ENCODE peak calls at places on chromosomes 16 and 17, in seven cellular contexts. W is hepatic stellate cell; M is GM23248; C is effector memory CD4-positive, alpha-beta T cell; G is SJCRH30; A is NCI-H460; O is memory B cell. F is an unnamed sample.

GRCh38 chr17:53313746-53314145 is 509.0 kb upstream of the KIF2B start:
- DNase-seq in M (peak; percentile 10), W (no peak), G (no peak), A (no peak), C (no peak), O (no peak), F (no peak)

GRCh38 chr17:2212328-2212981 is 91.1 kb downstream of the SMG6 start:
- DNase-seq in M (peak; percentile 93), G (no peak), O (no peak), W (peak; percentile 31), C (no peak), A (no peak), F (no peak)

GRCh38 chr17:9987779-9988585 is 82.9 kb upstream of the RCVRN start:
- DNase-seq in M (peak; percentile 54), G (peak; percentile 7), A (peak; percentile 23), O (peak; percentile 20), C (no peak), W (no peak), F (no peak)

GRCh38 chr16:7888421-7888820 is 555.8 kb downstream of the RBFOX1 start:
- DNase-seq in G (no peak), M (no peak), C (no peak), A (no peak), O (no peak), W (no peak), F (no peak)

GRCh38 chr16:31694461-31694860 is 166.8 kb downstream of the AHSP start:
- DNase-seq in A (no peak), C (no peak), G (no peak), W (no peak), O (no peak), M (no peak), F (no peak)

GRCh38 chr16:89019511-89019910 is 42.5 kb upstream of the CBFA2T3 start:
- DNase-seq in G (no peak), O (no peak), A (no peak), M (no peak), C (no peak), W (no peak), F (no peak)

GRCh38 chr16:52383640-52384292 is 163.2 kb downstream of the TOX3 start:
- DNase-seq in W (no peak), G (peak; percentile 45), C (no peak), M (no peak), A (no peak), O (no peak), F (no peak)

GRCh38 chr17:44222112-44222869 is 2.8 kb upstream of the UBTF start:
- DNase-seq in A (peak; percentile 58), W (peak; percentile 83), O (no peak), G (peak; percentile 71), M (peak; percentile 89), C (no peak), F (peak; percentile 85)

GRCh38 chr17:50715471-50715870 is 3.9 kb upstream of the LUC7L3 start:
- DNase-seq in G (no peak), W (no peak), O (no peak), C (no peak), A (no peak), M (no peak), F (no peak)

GRCh38 chr16:77599793-77600415 is 122.4 kb upstream of the NUDT7 start:
- DNase-seq in O (no peak), C (no peak), M (peak; percentile 62), A (peak; percentile 17), G (peak; percentile 5), W (peak; percentile 6), F (peak; percentile 44)

GRCh38 chr17:55606431-55606830 is 95.2 kb upstream of the SMIM36 start:
- DNase-seq in W (no peak), G (peak; percentile 76), C (no peak), A (no peak), M (no peak), O (no peak), F (no peak)

GRCh38 chr16:89012622-89012995 is 35.6 kb upstream of the CBFA2T3 start:
- DNase-seq in O (no peak), G (no peak), A (no peak), C (no peak), W (no peak), M (no peak), F (no peak)

GRCh38 chr17:2828396-2829038 is 32.3 kb downstream of the RAP1GAP2 start:
- DNase-seq in A (peak; percentile 50), M (peak; percentile 61), O (peak; percentile 89), W (peak; percentile 84), G (peak; percentile 50), C (peak; percentile 51), F (peak; percentile 80)

GRCh38 chr16:82005491-82005830 is 5.8 kb downstream of the SDR42E1 start:
- DNase-seq in A (no peak), M (no peak), O (no peak), G (no peak), W (no peak), C (no peak), F (no peak)

GRCh38 chr16:5041604-5042133 is 7.9 kb upstream of the NAGPA start:
- DNase-seq in M (peak; percentile 52), C (no peak), W (peak; percentile 43), A (no peak), O (no peak), G (peak; percentile 11), F (no peak)

GRCh38 chr16:75733305-75734141 is 7.2 kb upstream of the CPHXL start:
- DNase-seq in A (no peak), G (no peak), O (no peak), C (no peak), M (peak; percentile 78), W (peak; percentile 29), F (no peak)

GRCh38 chr17:61444831-61445230 is 7.4 kb upstream of the TBX4 start:
- DNase-seq in O (no peak), A (no peak), W (no peak), M (peak; percentile 32), C (no peak), G (no peak), F (no peak)

GRCh38 chr17:44119062-44119461 is 4.4 kb downstream of the HDAC5 start:
- DNase-seq in O (no peak), C (no peak), A (no peak), G (no peak), M (no peak), W (no peak), F (no peak)

GRCh38 chr17:14803781-14804180 is 461.3 kb downstream of the PMP22 start:
- DNase-seq in W (no peak), A (no peak), M (peak; percentile 38), O (no peak), C (no peak), G (no peak), F (no peak)

GRCh38 chr17:80647746-80648145 is 103.1 kb downstream of the RPTOR start:
- DNase-seq in W (peak; percentile 83), O (no peak), A (no peak), C (no peak), G (no peak), M (peak; percentile 91), F (no peak)

GRCh38 chr17:18059283-18059682 is 20.1 kb downstream of the GID4 start:
- DNase-seq in M (no peak), W (no peak), A (no peak), O (no peak), C (no peak), G (no peak), F (no peak)

GRCh38 chr16:85681255-85681654 is 7.5 kb downstream of the GINS2 start:
- DNase-seq in C (no peak), A (no peak), O (no peak), G (no peak), M (no peak), W (no peak), F (no peak)

GRCh38 chr17:1561420-1562177 is 993 bp downstream of the PITPNA start:
- DNase-seq in W (peak; percentile 66), O (peak; percentile 57), A (no peak), C (no peak), G (no peak), M (peak; percentile 69), F (no peak)

GRCh38 chr16:35911899-35912298 is 2452.5 kb downstream of the TP53TG3F start:
- DNase-seq in M (no peak), A (no peak), C (no peak), G (no peak), O (no peak), W (no peak), F (no peak)

GRCh38 chr17:28861393-28862203 is 6.8 kb downstream of the ERAL1 start:
- DNase-seq in W (no peak), A (no peak), G (no peak), C (no peak), M (no peak), O (no peak), F (no peak)

GRCh38 chr16:66858740-66859396 is 14.7 kb downstream of the CA7 start:
- DNase-seq in A (no peak), W (peak; percentile 50), C (no peak), O (no peak), M (peak; percentile 81), G (peak; percentile 78), F (peak; percentile 64)

GRCh38 chr16:89434490-89434889 is 55.9 kb downstream of the ANKRD11 start:
- DNase-seq in W (no peak), G (no peak), C (no peak), O (no peak), A (no peak), M (no peak), F (no peak)

GRCh38 chr17:55620023-55620422 is 102.6 kb downstream of the TMEM100 start:
- DNase-seq in A (no peak), O (no peak), C (no peak), M (no peak), W (no peak), G (no peak), F (no peak)